ENCODE peak calls at places on chromosomes 1 and 21, in ten cellular contexts. One of them, this sample, is unnamed.

GRCh38 chr1:118785246-118785645 is 202.9 kb downstream of the TBX15 start:
- DNase-seq in lower leg skin: no peak
- DNase-seq in NCI-H1694: no peak
- DNase-seq in LHCN-M2: peak; percentile 14
- DNase-seq in kidney epithelial cell: peak; percentile 10
- DNase-seq in HAP-1: no peak
- DNase-seq in spleen: no peak
- DNase-seq in T-helper 1 cell: no peak
- DNase-seq in pancreas: no peak
- DNase-seq in stimulated activated CD4-positive, alpha-beta T cell treated with anti-CD3 and anti-CD28 coated beads, Interleukin-2, amount 100 ng/mL, for 48 hours: no peak
- DNase-seq in this sample: no peak

GRCh38 chr1:3276341-3276800 is 178.1 kb upstream of the ARHGEF16 start:
- DNase-seq in pancreas: no peak
- DNase-seq in stimulated activated CD4-positive, alpha-beta T cell treated with anti-CD3 and anti-CD28 coated beads, Interleukin-2, amount 100 ng/mL, for 48 hours: no peak
- DNase-seq in LHCN-M2: no peak
- DNase-seq in HAP-1: no peak
- DNase-seq in spleen: no peak
- DNase-seq in kidney epithelial cell: no peak
- DNase-seq in lower leg skin: no peak
- DNase-seq in T-helper 1 cell: no peak
- DNase-seq in NCI-H1694: no peak
- DNase-seq in this sample: no peak

GRCh38 chr1:32112800-32113375 is 5.0 kb downstream of the KPNA6 start:
- DNase-seq in spleen: no peak
- DNase-seq in stimulated activated CD4-positive, alpha-beta T cell treated with anti-CD3 and anti-CD28 coated beads, Interleukin-2, amount 100 ng/mL, for 48 hours: no peak
- DNase-seq in NCI-H1694: no peak
- DNase-seq in kidney epithelial cell: no peak
- DNase-seq in T-helper 1 cell: no peak
- DNase-seq in lower leg skin: no peak
- DNase-seq in LHCN-M2: no peak
- DNase-seq in pancreas: no peak
- DNase-seq in HAP-1: no peak
- DNase-seq in this sample: no peak

GRCh38 chr1:34656706-34657105 is 98.1 kb upstream of the GJB5 start:
- DNase-seq in LHCN-M2: no peak
- DNase-seq in NCI-H1694: no peak
- DNase-seq in stimulated activated CD4-positive, alpha-beta T cell treated with anti-CD3 and anti-CD28 coated beads, Interleukin-2, amount 100 ng/mL, for 48 hours: no peak
- DNase-seq in HAP-1: no peak
- DNase-seq in T-helper 1 cell: no peak
- DNase-seq in spleen: no peak
- DNase-seq in pancreas: no peak
- DNase-seq in lower leg skin: no peak
- DNase-seq in kidney epithelial cell: no peak
- DNase-seq in this sample: no peak

GRCh38 chr1:18217398-18218043 is 109.9 kb downstream of the IGSF21 start:
- DNase-seq in T-helper 1 cell: no peak
- DNase-seq in lower leg skin: no peak
- DNase-seq in LHCN-M2: no peak
- DNase-seq in kidney epithelial cell: no peak
- DNase-seq in spleen: no peak
- DNase-seq in pancreas: no peak
- DNase-seq in HAP-1: peak; percentile 45
- DNase-seq in stimulated activated CD4-positive, alpha-beta T cell treated with anti-CD3 and anti-CD28 coated beads, Interleukin-2, amount 100 ng/mL, for 48 hours: no peak
- DNase-seq in NCI-H1694: no peak
- DNase-seq in this sample: no peak

GRCh38 chr1:47232187-47232874 is at the start of gene TAL1:
- DNase-seq in lower leg skin: no peak
- DNase-seq in HAP-1: peak; percentile 20
- DNase-seq in pancreas: no peak
- DNase-seq in T-helper 1 cell: no peak
- DNase-seq in spleen: no peak
- DNase-seq in stimulated activated CD4-positive, alpha-beta T cell treated with anti-CD3 and anti-CD28 coated beads, Interleukin-2, amount 100 ng/mL, for 48 hours: no peak
- DNase-seq in NCI-H1694: no peak
- DNase-seq in LHCN-M2: no peak
- DNase-seq in kidney epithelial cell: no peak
- DNase-seq in this sample: no peak

GRCh38 chr1:30413606-30414005 is 309.8 kb downstream of the MATN1 start:
- DNase-seq in pancreas: no peak
- DNase-seq in T-helper 1 cell: no peak
- DNase-seq in lower leg skin: peak; percentile 2
- DNase-seq in kidney epithelial cell: no peak
- DNase-seq in spleen: no peak
- DNase-seq in LHCN-M2: no peak
- DNase-seq in HAP-1: no peak
- DNase-seq in stimulated activated CD4-positive, alpha-beta T cell treated with anti-CD3 and anti-CD28 coated beads, Interleukin-2, amount 100 ng/mL, for 48 hours: no peak
- DNase-seq in NCI-H1694: no peak
- DNase-seq in this sample: no peak

GRCh38 chr1:29298175-29298720 is 61.9 kb downstream of the PTPRU start:
- DNase-seq in kidney epithelial cell: no peak
- DNase-seq in stimulated activated CD4-positive, alpha-beta T cell treated with anti-CD3 and anti-CD28 coated beads, Interleukin-2, amount 100 ng/mL, for 48 hours: no peak
- DNase-seq in T-helper 1 cell: no peak
- DNase-seq in spleen: peak; percentile 3
- DNase-seq in lower leg skin: no peak
- DNase-seq in pancreas: no peak
- DNase-seq in LHCN-M2: no peak
- DNase-seq in HAP-1: no peak
- DNase-seq in NCI-H1694: no peak
- DNase-seq in this sample: no peak

GRCh38 chr1:201552941-201553341 is 14.0 kb downstream of the NAV1 start:
- DNase-seq in pancreas: no peak
- DNase-seq in LHCN-M2: peak; percentile 82
- DNase-seq in HAP-1: no peak
- DNase-seq in stimulated activated CD4-positive, alpha-beta T cell treated with anti-CD3 and anti-CD28 coated beads, Interleukin-2, amount 100 ng/mL, for 48 hours: no peak
- DNase-seq in spleen: no peak
- DNase-seq in kidney epithelial cell: no peak
- DNase-seq in NCI-H1694: peak; percentile 18
- DNase-seq in T-helper 1 cell: no peak
- DNase-seq in lower leg skin: no peak
- DNase-seq in this sample: no peak

GRCh38 chr1:169488157-169488556 is 2.4 kb upstream of the SLC19A2 start:
- DNase-seq in stimulated activated CD4-positive, alpha-beta T cell treated with anti-CD3 and anti-CD28 coated beads, Interleukin-2, amount 100 ng/mL, for 48 hours: no peak
- DNase-seq in NCI-H1694: no peak
- DNase-seq in pancreas: no peak
- DNase-seq in kidney epithelial cell: no peak
- DNase-seq in T-helper 1 cell: no peak
- DNase-seq in spleen: no peak
- DNase-seq in LHCN-M2: no peak
- DNase-seq in HAP-1: no peak
- DNase-seq in lower leg skin: no peak
- DNase-seq in this sample: no peak

GRCh38 chr1:68770817-68771216 is 273.9 kb upstream of the DEPDC1 start:
- DNase-seq in lower leg skin: no peak
- DNase-seq in T-helper 1 cell: no peak
- DNase-seq in stimulated activated CD4-positive, alpha-beta T cell treated with anti-CD3 and anti-CD28 coated beads, Interleukin-2, amount 100 ng/mL, for 48 hours: no peak
- DNase-seq in pancreas: no peak
- DNase-seq in LHCN-M2: no peak
- DNase-seq in kidney epithelial cell: no peak
- DNase-seq in HAP-1: no peak
- DNase-seq in NCI-H1694: no peak
- DNase-seq in spleen: no peak
- DNase-seq in this sample: no peak

GRCh38 chr1:200971428-200971903 is 52.0 kb downstream of the KIF21B start:
- DNase-seq in pancreas: no peak
- DNase-seq in LHCN-M2: no peak
- DNase-seq in kidney epithelial cell: no peak
- DNase-seq in HAP-1: no peak
- DNase-seq in NCI-H1694: no peak
- DNase-seq in spleen: no peak
- DNase-seq in lower leg skin: no peak
- DNase-seq in T-helper 1 cell: no peak
- DNase-seq in stimulated activated CD4-positive, alpha-beta T cell treated with anti-CD3 and anti-CD28 coated beads, Interleukin-2, amount 100 ng/mL, for 48 hours: no peak
- DNase-seq in this sample: no peak

GRCh38 chr1:235503333-235504121 is 725 bp downstream of the B3GALNT2 start:
- DNase-seq in lower leg skin: peak; percentile 25
- DNase-seq in pancreas: peak; percentile 78
- DNase-seq in spleen: peak; percentile 90
- DNase-seq in kidney epithelial cell: no peak
- DNase-seq in T-helper 1 cell: peak; percentile 15
- DNase-seq in NCI-H1694: no peak
- DNase-seq in stimulated activated CD4-positive, alpha-beta T cell treated with anti-CD3 and anti-CD28 coated beads, Interleukin-2, amount 100 ng/mL, for 48 hours: no peak
- DNase-seq in LHCN-M2: peak; percentile 36
- DNase-seq in HAP-1: peak; percentile 71
- DNase-seq in this sample: no peak

GRCh38 chr1:246836169-246836568 is 95.6 kb downstream of the AHCTF1 start:
- DNase-seq in spleen: no peak
- DNase-seq in stimulated activated CD4-positive, alpha-beta T cell treated with anti-CD3 and anti-CD28 coated beads, Interleukin-2, amount 100 ng/mL, for 48 hours: no peak
- DNase-seq in kidney epithelial cell: no peak
- DNase-seq in lower leg skin: no peak
- DNase-seq in pancreas: no peak
- DNase-seq in HAP-1: no peak
- DNase-seq in T-helper 1 cell: no peak
- DNase-seq in NCI-H1694: peak; percentile 60
- DNase-seq in LHCN-M2: peak; percentile 57
- DNase-seq in this sample: no peak

GRCh38 chr1:183353597-183353996 is 64.6 kb downstream of the NMNAT2 start:
- DNase-seq in stimulated activated CD4-positive, alpha-beta T cell treated with anti-CD3 and anti-CD28 coated beads, Interleukin-2, amount 100 ng/mL, for 48 hours: no peak
- DNase-seq in lower leg skin: no peak
- DNase-seq in kidney epithelial cell: no peak
- DNase-seq in HAP-1: no peak
- DNase-seq in LHCN-M2: peak; percentile 70
- DNase-seq in T-helper 1 cell: no peak
- DNase-seq in pancreas: no peak
- DNase-seq in spleen: no peak
- DNase-seq in NCI-H1694: no peak
- DNase-seq in this sample: no peak

GRCh38 chr1:236951672-236952071 is 52.6 kb downstream of the MT1HL1 start:
- DNase-seq in kidney epithelial cell: no peak
- DNase-seq in HAP-1: peak; percentile 9
- DNase-seq in NCI-H1694: no peak
- DNase-seq in LHCN-M2: no peak
- DNase-seq in T-helper 1 cell: no peak
- DNase-seq in lower leg skin: no peak
- DNase-seq in stimulated activated CD4-positive, alpha-beta T cell treated with anti-CD3 and anti-CD28 coated beads, Interleukin-2, amount 100 ng/mL, for 48 hours: no peak
- DNase-seq in pancreas: no peak
- DNase-seq in spleen: no peak
- DNase-seq in this sample: no peak

GRCh38 chr21:41711416-41712023 is 55.3 kb downstream of the RIPK4 start:
- DNase-seq in LHCN-M2: no peak
- DNase-seq in spleen: no peak
- DNase-seq in pancreas: no peak
- DNase-seq in kidney epithelial cell: no peak
- DNase-seq in NCI-H1694: no peak
- DNase-seq in HAP-1: no peak
- DNase-seq in lower leg skin: no peak
- DNase-seq in T-helper 1 cell: no peak
- DNase-seq in stimulated activated CD4-positive, alpha-beta T cell treated with anti-CD3 and anti-CD28 coated beads, Interleukin-2, amount 100 ng/mL, for 48 hours: no peak
- DNase-seq in this sample: no peak

GRCh38 chr21:39972976-39973375 is 105.7 kb downstream of the PCP4 start:
- DNase-seq in LHCN-M2: no peak
- DNase-seq in HAP-1: no peak
- DNase-seq in lower leg skin: no peak
- DNase-seq in T-helper 1 cell: no peak
- DNase-seq in stimulated activated CD4-positive, alpha-beta T cell treated with anti-CD3 and anti-CD28 coated beads, Interleukin-2, amount 100 ng/mL, for 48 hours: no peak
- DNase-seq in pancreas: no peak
- DNase-seq in kidney epithelial cell: no peak
- DNase-seq in spleen: no peak
- DNase-seq in NCI-H1694: no peak
- DNase-seq in this sample: no peak

GRCh38 chr1:76075877-76076276 is 1.3 kb downstream of the ST6GALNAC3 start:
- DNase-seq in stimulated activated CD4-positive, alpha-beta T cell treated with anti-CD3 and anti-CD28 coated beads, Interleukin-2, amount 100 ng/mL, for 48 hours: no peak
- DNase-seq in HAP-1: no peak
- DNase-seq in kidney epithelial cell: no peak
- DNase-seq in LHCN-M2: no peak
- DNase-seq in spleen: no peak
- DNase-seq in NCI-H1694: no peak
- DNase-seq in pancreas: no peak
- DNase-seq in lower leg skin: no peak
- DNase-seq in T-helper 1 cell: no peak
- DNase-seq in this sample: peak; percentile 81

GRCh38 chr1:34688358-34688757 is 66.5 kb upstream of the GJB5 start:
- DNase-seq in spleen: no peak
- DNase-seq in LHCN-M2: no peak
- DNase-seq in pancreas: no peak
- DNase-seq in NCI-H1694: no peak
- DNase-seq in HAP-1: no peak
- DNase-seq in lower leg skin: no peak
- DNase-seq in kidney epithelial cell: no peak
- DNase-seq in stimulated activated CD4-positive, alpha-beta T cell treated with anti-CD3 and anti-CD28 coated beads, Interleukin-2, amount 100 ng/mL, for 48 hours: no peak
- DNase-seq in T-helper 1 cell: no peak
- DNase-seq in this sample: no peak